ENCODE peak calls at places on chromosomes 7 and 10, in six cellular contexts. B is K562, J is H1, T is HepG2, I is GM12892, U is GM12878. W is an unnamed sample.

GRCh38 chr7:28068811-28069216 is 111.8 kb downstream of the JAZF1 start:
- DNase-seq in U (no peak), B (no peak), I (no peak), T (no peak), J (no peak), W (no peak)

GRCh38 chr7:151780626-151781025 is 96.3 kb downstream of the PRKAG2 start:
- DNase-seq in U (no peak), J (no peak), B (no peak), I (no peak), T (no peak), W (no peak)

GRCh38 chr7:29105191-29105590 is 41.1 kb downstream of the CPVL start:
- DNase-seq in I (no peak), U (no peak), T (no peak), B (no peak), J (no peak), W (no peak)

GRCh38 chr10:43115881-43116595 is 22.2 kb upstream of the CSGALNACT2 start:
- DNase-seq in T (no peak), I (no peak), J (no peak), B (no peak), U (no peak), W (no peak)

GRCh38 chr7:91228327-91228726 is 35.9 kb upstream of the FZD1 start:
- DNase-seq in J (no peak), I (no peak), B (no peak), U (no peak), T (no peak), W (no peak)

GRCh38 chr7:73893342-73894101 is 32.6 kb downstream of the TMEM270 start:
- DNase-seq in U (no peak), I (no peak), J (no peak), T (no peak), B (no peak), W (no peak)

GRCh38 chr7:127557803-127558202 is 27.6 kb downstream of the GCC1 start:
- DNase-seq in I (no peak), T (no peak), B (no peak), U (no peak), J (no peak), W (no peak)

GRCh38 chr7:94439893-94440381 is 45.2 kb downstream of the COL1A2 start:
- DNase-seq in U (no peak), J (no peak), I (no peak), T (peak), B (no peak), W (no peak)

GRCh38 chr7:137873524-137873923 is 26.8 kb upstream of the DGKI start:
- DNase-seq in J (no peak), U (no peak), T (no peak), I (no peak), B (no peak), W (no peak)

GRCh38 chr7:79927116-79927515 is 207.5 kb upstream of the GNAI1 start:
- DNase-seq in J (no peak), T (no peak), I (no peak), U (no peak), B (no peak), W (no peak)

GRCh38 chr10:75407296-75407715 is 5.7 kb upstream of the ZNF503 start:
- DNase-seq in U (no peak), I (no peak), B (no peak), J (no peak), T (no peak), W (no peak)

GRCh38 chr10:67114945-67115344 is 189.1 kb downstream of the LRRTM3 start:
- DNase-seq in U (no peak), I (no peak), J (no peak), T (peak), B (no peak), W (no peak)

GRCh38 chr10:25068152-25069058 is 52.0 kb downstream of the THNSL1 start:
- DNase-seq in T (peak), U (no peak), I (no peak), B (no peak), J (peak), W (no peak)

GRCh38 chr7:96388166-96388565 is 66.3 kb upstream of the SLC25A13 start:
- DNase-seq in T (no peak), U (no peak), I (no peak), B (no peak), J (no peak), W (no peak)

GRCh38 chr7:18013936-18014335 is 13.7 kb downstream of the PRPS1L1 start:
- DNase-seq in U (no peak), J (no peak), I (no peak), B (no peak), T (no peak), W (no peak)

GRCh38 chr7:139901840-139902370 is 72.8 kb downstream of the TBXAS1 start:
- DNase-seq in B (no peak), I (no peak), U (no peak), J (no peak), T (no peak), W (no peak)

GRCh38 chr10:129552119-129552518 is 85.1 kb downstream of the MGMT start:
- DNase-seq in T (no peak), I (no peak), B (no peak), J (no peak), U (peak), W (no peak)

GRCh38 chr10:124449170-124450009 is 445 bp downstream of the NKX1-2 start:
- DNase-seq in B (no peak), T (no peak), U (no peak), J (no peak), I (no peak), W (no peak)

GRCh38 chr7:20307901-20308300 is 22.8 kb upstream of the ITGB8 start:
- DNase-seq in B (peak), T (no peak), U (no peak), I (no peak), J (no peak), W (no peak)

GRCh38 chr10:68604441-68604840 is 44.3 kb downstream of the TET1 start:
- DNase-seq in T (no peak), B (no peak), J (no peak), I (no peak), U (no peak), W (no peak)

GRCh38 chr7:132910657-132911056 is 171.2 kb downstream of the CHCHD3 start:
- DNase-seq in I (no peak), U (no peak), B (no peak), J (no peak), T (no peak), W (no peak)

GRCh38 chr10:76020629-76021028 is 589.2 kb downstream of the LRMDA start:
- DNase-seq in J (no peak), I (no peak), T (no peak), B (no peak), U (no peak), W (no peak)

GRCh38 chr10:116880716-116881440 is 31.6 kb downstream of the ENO4 start:
- DNase-seq in U (no peak), I (no peak), T (no peak), J (no peak), B (no peak), W (no peak)

GRCh38 chr10:47190301-47190700 is 109.7 kb upstream of the GDF10 start:
- DNase-seq in U (no peak), I (no peak), B (no peak), T (no peak), J (no peak), W (no peak)

GRCh38 chr10:46298346-46299266 is 11.8 kb downstream of the ANTXRL start:
- DNase-seq in T (no peak), J (no peak), U (no peak), B (no peak), I (no peak), W (no peak)

GRCh38 chr7:98250789-98251188 is 1.2 kb downstream of the TECPR1 start:
- DNase-seq in I (no peak), U (no peak), T (no peak), B (peak), J (no peak), W (no peak)

GRCh38 chr10:35749230-35749629 is 107.1 kb upstream of the FZD8 start:
- DNase-seq in I (no peak), J (no peak), U (no peak), T (no peak), B (no peak), W (no peak)

GRCh38 chr10:102906507-102906906 is 11.6 kb upstream of the CNNM2 start:
- DNase-seq in I (no peak), T (no peak), U (no peak), B (no peak), J (no peak), W (no peak)

DNA sequence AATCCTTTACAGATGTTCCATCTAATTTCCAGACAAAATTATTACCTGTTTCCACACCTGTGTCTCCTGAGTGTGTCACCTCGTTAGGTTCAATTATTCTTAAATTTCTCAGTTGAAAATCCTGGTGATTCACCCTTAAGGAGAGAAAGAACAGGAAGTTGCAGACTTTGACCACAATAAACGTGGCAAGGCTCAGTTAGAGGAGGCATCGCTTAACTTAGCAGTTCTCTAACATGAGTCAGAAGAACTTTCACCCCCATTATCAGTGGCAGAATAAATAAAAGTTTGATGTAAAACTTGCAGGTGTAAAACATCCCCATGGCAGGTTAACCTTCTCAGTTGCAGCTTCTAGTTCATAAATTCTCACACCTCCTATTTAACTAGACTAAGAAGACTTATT is 8.3 kb downstream of the XPNPEP1 start:
- DNase-seq in U (peak), I (no peak), T (peak), B (no peak), J (no peak), W (no peak)
- TF ChIP-seq POLR2A in U (no peak), I (no peak), T (no peak), B (no peak), J (no peak), W (no peak)

DNA sequence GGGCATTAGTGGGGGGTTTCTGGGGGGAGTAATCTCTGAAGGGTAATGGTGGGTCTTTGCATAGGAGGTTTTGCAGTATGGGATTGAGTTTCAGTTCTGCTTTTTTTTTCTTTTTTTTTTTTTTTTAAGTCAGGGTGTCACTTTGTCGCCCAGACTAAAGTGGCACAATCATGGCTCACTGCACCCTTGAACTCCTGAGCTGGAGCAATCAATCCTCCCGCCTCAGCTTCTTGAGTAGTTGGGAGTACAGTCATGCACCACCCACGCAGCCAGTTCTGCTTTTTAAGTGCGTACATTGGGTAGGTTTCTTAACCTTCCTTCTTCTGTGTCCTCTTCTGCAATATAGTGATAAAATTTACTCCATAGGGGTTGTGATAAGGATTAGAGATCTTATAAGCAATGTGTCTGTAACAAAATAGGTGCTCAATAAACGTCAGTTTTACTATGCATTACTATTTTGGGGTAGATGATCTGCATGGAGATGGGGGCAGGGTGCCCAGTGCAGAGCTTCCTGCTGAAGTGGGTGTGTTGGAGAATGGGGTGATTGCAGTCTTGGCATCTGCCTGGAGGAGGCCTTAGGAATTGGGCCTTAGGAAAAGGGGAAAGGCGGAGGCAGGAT is 9.6 kb downstream of the KAZALD1 start:
- DNase-seq in B (no peak), U (peak), T (no peak), J (no peak), I (no peak), W (no peak)
- TF ChIP-seq POLR2AphosphoS5 in B (no peak), U (no peak), T (no peak), J (no peak), I (no peak), W (no peak)

DNA sequence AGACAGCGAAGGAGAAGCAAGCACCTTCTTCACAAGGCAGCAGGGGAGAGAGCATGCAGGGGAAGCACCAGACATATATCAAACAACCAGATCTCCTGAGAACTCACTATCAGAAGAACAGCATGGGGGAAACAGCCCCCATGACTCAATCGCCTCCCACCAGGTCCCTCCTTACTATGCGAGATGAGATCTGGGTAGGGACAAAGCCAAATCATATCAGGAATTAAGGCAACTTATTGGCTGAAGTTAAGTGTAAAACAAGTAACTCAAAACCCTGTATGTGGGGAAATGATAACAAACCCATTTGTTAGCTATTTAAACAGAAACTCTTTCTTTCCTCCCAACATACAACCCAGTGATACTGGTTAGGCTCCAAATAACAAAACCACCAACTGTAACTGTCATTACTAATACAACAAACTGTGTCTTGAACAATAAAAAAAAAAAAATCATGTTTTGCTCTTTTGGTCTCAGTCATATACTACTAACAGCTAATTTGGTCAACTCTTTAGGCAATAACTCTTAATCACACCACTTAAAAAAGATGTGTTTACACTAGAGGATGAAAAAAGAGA is 57.8 kb downstream of the MINDY3 start:
- DNase-seq in T (no peak), I (no peak), J (no peak), U (no peak), B (peak), W (no peak)
- TF ChIP-seq TAF1 in T (no peak), I (no peak), J (no peak), U (no peak), B (no peak), W (no peak)

GRCh38 chr10:112294169-112294568 is 11.0 kb downstream of the TECTB start:
- DNase-seq in T (no peak), U (no peak), I (no peak), J (no peak), B (no peak), W (no peak)
- TF ChIP-seq POLR2A in T (no peak), U (no peak), I (no peak), J (no peak), B (no peak), W (no peak)

GRCh38 chr7:66615699-66616098 is 13.0 kb upstream of the KCTD7 start:
- DNase-seq in J (no peak), U (no peak), B (no peak), I (no peak), T (no peak), W (no peak)

GRCh38 chr7:66617295-66617694 is 11.4 kb upstream of the KCTD7 start:
- DNase-seq in U (no peak), J (no peak), B (no peak), I (no peak), T (no peak), W (no peak)
- TF ChIP-seq POLR2AphosphoS5 in U (no peak), J (no peak), B (no peak), I (no peak), T (no peak), W (no peak)

GRCh38 chr7:81478664-81479063 is 291.2 kb downstream of the HGF start:
- DNase-seq in I (no peak), B (no peak), T (peak), J (no peak), U (no peak), W (no peak)
- TF ChIP-seq TAF1 in I (no peak), B (no peak), T (no peak), J (no peak), U (no peak), W (no peak)

GRCh38 chr10:110492069-110492782 is 5.5 kb upstream of the DUSP5 start:
- DNase-seq in I (no peak), T (no peak), B (no peak), U (no peak), J (no peak), W (no peak)

GRCh38 chr10:110488944-110489343 is 8.8 kb upstream of the DUSP5 start:
- DNase-seq in I (no peak), B (no peak), T (no peak), J (no peak), U (no peak), W (no peak)

GRCh38 chr10:110490640-110491039 is 7.1 kb upstream of the DUSP5 start:
- DNase-seq in U (no peak), T (no peak), J (no peak), B (no peak), I (no peak), W (no peak)

GRCh38 chr10:110493832-110494426 is 3.8 kb upstream of the DUSP5 start:
- DNase-seq in I (no peak), T (no peak), U (no peak), B (no peak), J (no peak), W (no peak)

GRCh38 chr10:110491346-110491745 is 6.4 kb upstream of the DUSP5 start:
- DNase-seq in J (no peak), T (no peak), I (no peak), U (no peak), B (no peak), W (no peak)
- TF ChIP-seq POLR2A in J (no peak), T (no peak), I (no peak), U (no peak), B (no peak), W (no peak)

DNA sequence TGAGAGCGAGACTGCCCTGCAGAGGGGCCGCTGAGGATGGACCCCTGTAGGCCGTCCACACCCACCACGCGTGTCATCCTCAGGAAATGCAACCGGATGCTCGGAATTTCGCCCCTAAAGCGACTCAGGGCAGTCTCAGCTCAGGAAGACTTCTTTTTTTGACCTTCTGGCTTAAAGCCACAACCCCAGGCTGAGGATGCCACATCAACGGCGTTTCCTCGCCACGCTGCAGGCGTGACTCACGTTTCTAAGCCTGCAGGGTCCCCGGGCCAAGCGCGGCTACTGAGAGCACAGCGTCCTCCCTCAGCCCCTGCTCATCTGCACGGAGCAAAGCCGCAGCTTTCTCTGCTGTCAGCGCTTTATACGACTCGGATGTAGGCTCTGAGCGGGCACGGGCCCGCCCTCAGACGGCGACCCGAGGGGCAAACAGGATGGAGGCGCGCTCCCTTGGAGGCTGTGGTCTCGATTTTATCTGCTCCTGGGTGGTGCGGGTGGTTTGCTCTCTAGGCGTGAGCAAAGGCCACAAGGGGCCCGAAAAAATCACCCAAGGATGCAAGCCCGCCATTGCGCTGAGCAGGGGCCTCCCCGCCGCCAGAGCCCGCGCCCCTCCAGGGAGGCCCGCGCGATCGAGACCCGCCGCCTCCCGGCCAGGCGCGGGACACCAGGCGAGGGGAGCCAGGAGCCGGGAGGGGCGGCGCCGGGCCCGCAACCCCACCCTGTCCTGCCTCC is 726 bp upstream of the INSIG1 start:
- DNase-seq in T (no peak), B (peak), U (no peak), I (peak), J (no peak), W (peak)
- TF ChIP-seq POLR2AphosphoS5 in T (no peak), B (peak), U (peak), I (peak), J (peak), W (peak)

GRCh38 chr10:79295593-79295992 is 51.7 kb upstream of the PPIF start:
- DNase-seq in J (no peak), B (no peak), I (no peak), U (no peak), T (no peak), W (no peak)

GRCh38 chr10:79300711-79301110 is 46.6 kb upstream of the PPIF start:
- DNase-seq in U (no peak), T (no peak), I (no peak), B (no peak), J (no peak), W (no peak)

GRCh38 chr10:79299397-79300370 is 47.6 kb upstream of the PPIF start:
- DNase-seq in J (no peak), T (no peak), I (no peak), U (no peak), B (no peak), W (no peak)

GRCh38 chr10:79296431-79296830 is 50.8 kb upstream of the PPIF start:
- DNase-seq in J (no peak), U (no peak), T (no peak), B (no peak), I (no peak), W (no peak)

GRCh38 chr10:79298403-79299244 is 48.6 kb upstream of the PPIF start:
- DNase-seq in B (peak), I (no peak), U (no peak), T (peak), J (no peak), W (no peak)
- TF ChIP-seq TAF1 in B (no peak), I (no peak), U (no peak), T (no peak), J (no peak), W (no peak)

DNA sequence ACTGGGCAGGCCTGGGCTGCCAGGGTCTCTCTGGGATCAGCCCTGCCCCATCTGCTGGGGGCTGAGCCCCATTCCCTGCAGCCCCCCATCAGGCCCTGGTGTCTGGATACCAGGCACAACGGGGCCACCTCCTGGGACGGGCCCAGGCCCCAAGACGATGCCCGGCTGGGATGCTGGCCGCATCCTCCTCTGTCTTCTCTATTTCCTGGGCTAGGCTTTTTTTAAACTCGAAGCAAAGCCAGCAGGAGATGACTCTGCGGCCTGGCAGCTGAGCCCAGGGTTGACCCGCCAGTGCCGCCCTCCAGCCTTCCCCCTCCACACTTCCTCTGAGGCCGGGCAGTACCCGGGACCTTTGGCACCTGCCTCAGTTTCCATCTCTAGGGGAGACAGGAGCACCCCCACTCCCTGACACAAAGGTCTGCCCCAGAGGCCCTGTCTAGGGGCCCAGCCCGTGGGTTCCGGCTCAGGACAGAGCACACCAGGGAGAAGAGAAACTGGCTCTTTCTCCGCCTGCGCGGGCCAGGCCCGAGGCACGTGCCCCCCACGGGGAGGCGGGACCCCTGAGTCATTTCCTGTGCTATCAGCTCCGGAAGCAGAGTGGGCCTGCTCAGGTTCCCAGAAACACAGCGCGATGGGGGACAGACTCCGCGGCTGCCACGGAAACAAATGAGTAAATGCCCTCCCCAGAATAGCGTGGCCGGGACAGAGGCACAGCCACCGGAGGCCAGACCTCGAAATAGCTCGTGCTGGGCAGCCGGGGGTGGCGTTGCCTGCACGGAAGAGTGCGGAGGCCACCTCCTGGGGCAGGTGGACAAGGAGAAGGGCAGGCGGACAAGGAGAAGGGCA is 84.6 kb upstream of the PDGFA start:
- DNase-seq in U (peak), T (no peak), J (no peak), I (peak), B (peak), W (peak)
- TF ChIP-seq POLR2A in U (peak), T (no peak), J (no peak), I (peak), B (peak), W (peak)

W was measured in GM12891.